ENCODE peak calls at places on chromosomes 6 and 20, in seven cellular contexts. V is mucosa of descending colon; I is uterus; S is naive thymus-derived CD4-positive, alpha-beta T cell; W is small intestine; H is A673; P is right cardiac atrium. D is an unnamed sample. For H3K4me1, the result is how much of the 10 kb centered on the place peaks cover.

GRCh38 chr20:62837091-62837490 is 20.2 kb downstream of the COL9A3 start:
- DNase-seq in W (no peak), H (no peak), V (no peak), I (no peak), S (no peak), P (no peak), D (no peak)

GRCh38 chr6:157246048-157246630 is 77.2 kb downstream of the TMEM242 start:
- DNase-seq in S (no peak), V (no peak), I (peak), P (peak), W (no peak), H (no peak), D (no peak)

GRCh38 chr20:40101479-40102032 is 587.5 kb downstream of the MAFB start:
- DNase-seq in H (no peak), V (no peak), P (no peak), W (no peak), I (no peak), S (no peak), D (no peak)

GRCh38 chr6:408599-409102 is 17.1 kb downstream of the IRF4 start:
- DNase-seq in H (peak), S (no peak), P (peak), I (no peak), V (no peak), W (peak), D (peak)

GRCh38 chr6:7580537-7580926 is 9.5 kb upstream of the SNRNP48 start:
- DNase-seq in I (no peak), H (no peak), S (no peak), V (no peak), W (no peak), P (no peak), D (no peak)

GRCh38 chr6:129662980-129663431 is 47.0 kb downstream of the ARHGAP18 start:
- DNase-seq in P (no peak), I (no peak), S (no peak), W (no peak), V (no peak), H (no peak), D (no peak)

GRCh38 chr6:139457482-139457881 is 83.0 kb upstream of the CITED2 start:
- DNase-seq in P (no peak), I (no peak), W (no peak), S (no peak), H (no peak), V (no peak), D (no peak)

GRCh38 chr20:55004044-55004443 is 528.7 kb downstream of the DOK5 start:
- DNase-seq in W (no peak), S (no peak), I (no peak), H (no peak), V (no peak), P (no peak), D (no peak)

GRCh38 chr20:46784450-46785127 is 75.1 kb downstream of the SLC2A10 start:
- DNase-seq in P (no peak), W (no peak), S (no peak), V (no peak), H (no peak), I (peak), D (no peak)

GRCh38 chr6:93164781-93165180 is 254.6 kb downstream of the EPHA7 start:
- DNase-seq in P (no peak), I (no peak), W (no peak), S (no peak), V (no peak), H (no peak), D (no peak)

GRCh38 chr20:7375905-7376304 is 564.4 kb downstream of the HAO1 start:
- DNase-seq in I (no peak), P (no peak), S (peak), W (peak), H (peak), V (no peak), D (no peak)

DNA sequence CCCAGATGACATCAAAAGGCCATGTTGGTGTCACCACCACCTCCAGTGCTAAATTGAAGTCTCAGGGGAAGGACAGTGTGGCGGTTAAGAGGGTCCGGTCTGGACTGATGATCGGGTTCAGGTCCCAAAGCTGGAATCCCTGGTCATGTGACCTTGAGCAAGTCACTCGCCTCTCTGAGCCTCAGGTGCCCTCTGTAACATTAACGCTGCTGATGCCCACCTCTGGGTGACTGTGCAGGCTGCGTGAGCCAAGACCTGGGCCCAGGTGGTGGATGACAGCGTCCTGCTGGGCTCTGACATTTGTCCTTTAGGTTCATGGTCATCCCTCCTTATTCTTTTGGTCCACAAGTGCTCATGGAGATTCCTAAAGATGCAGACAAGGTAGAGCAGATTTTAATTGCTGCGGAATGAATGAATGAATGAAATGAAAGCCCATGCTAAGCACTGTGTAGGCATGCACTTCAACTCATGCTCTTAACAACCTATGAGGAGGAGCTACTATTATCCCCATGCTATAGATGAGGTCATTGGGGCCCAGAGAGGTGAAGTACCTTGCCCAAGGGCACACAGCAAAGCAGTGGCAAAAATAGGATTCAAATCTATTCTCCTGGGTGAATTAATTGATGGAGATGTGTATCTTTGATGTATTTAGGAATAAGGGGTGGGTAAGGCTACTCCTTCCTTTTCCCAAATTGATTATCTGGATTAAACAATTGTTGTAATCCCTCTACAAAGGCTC is 649 bp upstream of the BPIFB1 start:
- DNase-seq in H (no peak), I (no peak), S (no peak), W (no peak), V (no peak), P (no peak), D (no peak)
- H3K4me1 ChIP-seq in H (under half), I (under half), S (under half), W (under half), V (under half), P (under half), D (under half)

GRCh38 chr6:36607782-36608386 is 13.7 kb downstream of the SRSF3 start:
- DNase-seq in V (no peak), W (no peak), S (no peak), I (no peak), P (peak), H (no peak), D (no peak)
- H3K4me1 ChIP-seq in V (under half), W (under half), S (under half), I (under half), P (under half), H (under half), D (under half)

GRCh38 chr6:145668844-145669243 is 66.5 kb downstream of the EPM2A start:
- DNase-seq in P (no peak), I (no peak), H (no peak), S (no peak), V (no peak), W (no peak), D (no peak)
- H3K4me1 ChIP-seq in P (under half), I (under half), H (under half), S (under half), V (under half), W (under half), D (under half)

GRCh38 chr6:17902953-17903352 is 84.5 kb downstream of the KIF13A start:
- DNase-seq in I (no peak), V (no peak), H (no peak), P (no peak), W (no peak), S (no peak), D (no peak)
- H3K4me1 ChIP-seq in I (under half), V (under half), H (under half), P (under half), W (under half), S (under half), D (under half)

D was measured in BE2C.